ENCODE peak calls at places on chromosome 1, in six cellular contexts. J, U, D, Y, Z and F are unnamed samples.

GRCh38 chr1:244460195-244460594 is 878 bp upstream of the CATSPERE start:
- DNase-seq in Y (peak; percentile 17), U (no peak), Z (peak; percentile 54), J (no peak), D (no peak), F (no peak)

GRCh38 chr1:85048296-85049064 is at the start of gene MCOLN3:
- DNase-seq in D (peak; percentile 56), Y (peak; percentile 71), U (no peak), J (peak; percentile 77), Z (peak; percentile 70), F (no peak)

GRCh38 chr1:206004821-206005220 is 1.6 kb upstream of the RAB7B start:
- DNase-seq in J (no peak), U (no peak), Y (no peak), D (no peak), Z (no peak), F (no peak)

GRCh38 chr1:181936269-181936668 is 125.2 kb downstream of the ZNF648 start:
- DNase-seq in D (no peak), U (no peak), Z (no peak), Y (no peak), J (no peak), F (no peak)

GRCh38 chr1:5708266-5708978 is 283.8 kb downstream of the NPHP4 start:
- DNase-seq in J (no peak), U (peak; percentile 41), Z (peak; percentile 21), Y (no peak), D (no peak), F (no peak)

GRCh38 chr1:224170748-224171478 is 12.1 kb upstream of the DEGS1 start:
- DNase-seq in U (no peak), Z (peak; percentile 65), D (no peak), J (peak; percentile 19), Y (no peak), F (peak; percentile 22)

GRCh38 chr1:71881611-71882010 is 400.7 kb downstream of the NEGR1 start:
- DNase-seq in D (no peak), J (no peak), Z (no peak), U (no peak), Y (no peak), F (no peak)

GRCh38 chr1:212605441-212605976 is 3.1 kb upstream of the ATF3 start:
- DNase-seq in J (peak; percentile 70), Z (no peak), U (no peak), D (no peak), Y (no peak), F (no peak)

GRCh38 chr1:150548632-150549495 is at the start of gene ADAMTSL4:
- DNase-seq in J (peak; percentile 89), Y (peak; percentile 89), D (peak; percentile 65), U (peak; percentile 89), Z (peak; percentile 78), F (no peak)

GRCh38 chr1:116161390-116161789 is 50.2 kb downstream of the MAB21L3 start:
- DNase-seq in J (no peak), Z (no peak), D (no peak), Y (no peak), U (no peak), F (no peak)

GRCh38 chr1:30968220-30968971 is 59.8 kb upstream of the SDC3 start:
- DNase-seq in D (no peak), U (no peak), Y (no peak), J (no peak), Z (no peak), F (no peak)

GRCh38 chr1:117096871-117097842 is 24.4 kb downstream of the TRIM45 start:
- DNase-seq in U (no peak), J (no peak), D (no peak), Y (no peak), Z (no peak), F (no peak)

DNA sequence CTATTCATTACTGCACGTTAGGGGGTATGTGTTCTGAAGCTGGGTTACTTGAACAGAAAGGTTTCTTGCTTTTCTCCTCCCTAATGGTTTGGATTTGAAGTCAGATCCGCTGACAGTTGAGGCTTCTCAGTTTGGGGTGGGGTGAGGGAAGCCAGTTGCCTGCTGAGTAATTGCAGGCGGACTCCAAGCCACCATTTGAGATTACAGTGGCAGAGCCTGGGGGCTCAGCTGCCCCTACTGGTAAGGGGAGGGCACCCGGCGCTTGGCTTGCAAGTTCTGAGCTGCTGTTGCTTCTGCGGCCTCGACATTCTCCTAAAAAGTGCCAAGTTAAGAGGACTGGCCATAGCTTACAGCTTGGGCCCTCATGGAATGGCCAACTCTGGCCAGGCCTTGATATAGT is 2.0 kb downstream of the GRHL3 start:
- DNase-seq in Y (no peak), D (no peak), J (no peak), Z (no peak), U (no peak), F (no peak)
- H3K27me3 ChIP-seq in Y (no peaks in the 10 kb centered on the region), D (no peaks in the 10 kb centered on the region), J (peaks cover 82% of the 10 kb centered on the region), Z (no peaks in the 10 kb centered on the region), U (peaks cover 50% of the 10 kb centered on the region), F (no peaks in the 10 kb centered on the region)

DNA sequence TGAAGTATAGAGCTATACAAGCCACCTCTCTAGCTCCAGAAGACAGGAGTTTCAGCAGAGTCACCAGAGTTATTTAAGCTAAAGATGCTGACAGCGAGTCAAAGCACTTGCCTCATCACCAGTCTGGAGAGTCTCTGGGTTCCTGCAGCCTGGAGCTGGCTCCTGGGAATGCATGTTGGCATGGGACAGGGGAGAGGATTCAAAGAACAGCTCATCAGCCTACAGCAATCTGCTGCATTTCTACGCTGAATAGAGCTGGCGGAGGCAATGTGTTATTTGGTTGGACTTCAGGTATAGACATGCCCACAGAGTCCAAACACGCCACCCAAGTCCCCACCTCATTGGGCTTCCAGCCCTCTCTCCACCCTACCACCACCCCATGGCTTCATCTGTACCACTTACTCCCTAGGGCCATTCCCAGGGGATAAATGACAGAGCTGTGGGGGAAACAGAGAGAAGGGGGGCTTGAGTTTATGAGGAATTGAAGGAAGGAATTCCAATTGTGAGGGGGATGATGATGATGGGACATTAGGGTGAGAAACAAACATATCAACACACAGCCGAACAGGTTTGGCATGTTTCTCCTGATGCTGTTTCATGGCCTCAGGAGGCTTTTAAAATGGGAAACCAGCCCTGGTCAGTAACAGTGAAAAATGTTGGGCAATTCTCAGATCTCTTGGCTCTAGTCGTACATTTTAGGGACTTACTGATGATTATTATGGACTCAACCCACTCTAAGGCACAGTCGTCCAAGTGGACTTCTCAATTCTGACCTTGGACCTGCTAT is 58.4 kb downstream of the PLEKHA6 start:
- DNase-seq in D (no peak), J (no peak), Z (no peak), U (peak; percentile 83), Y (no peak), F (no peak)
- H3K9me3 ChIP-seq in D (no peaks in the 10 kb centered on the region), J (no peaks in the 10 kb centered on the region), Z (no peaks in the 10 kb centered on the region), U (no peaks in the 10 kb centered on the region), Y (no peaks in the 10 kb centered on the region), F (no peaks in the 10 kb centered on the region)

GRCh38 chr1:39637301-39637700 is 2.1 kb downstream of the HEYL start:
- DNase-seq in Z (no peak), Y (peak; percentile 41), D (no peak), J (no peak), U (no peak), F (no peak)
- H3K27me3 ChIP-seq in Z (no peaks in the 10 kb centered on the region), Y (no peaks in the 10 kb centered on the region), D (no peaks in the 10 kb centered on the region), J (peaks cover 93% of the 10 kb centered on the region), U (no peaks in the 10 kb centered on the region), F (no peaks in the 10 kb centered on the region)

GRCh38 chr1:220164116-220164515 is 70.2 kb downstream of the IARS2 start:
- DNase-seq in U (no peak), Y (no peak), J (no peak), Z (no peak), D (no peak), F (no peak)

GRCh38 chr1:220159026-220159425 is 65.1 kb downstream of the IARS2 start:
- DNase-seq in D (no peak), Z (no peak), J (no peak), U (no peak), Y (no peak), F (no peak)

GRCh38 chr1:220160027-220160426 is 66.1 kb downstream of the IARS2 start:
- DNase-seq in U (no peak), D (no peak), Y (no peak), J (no peak), Z (no peak), F (no peak)

GRCh38 chr1:220166853-220167252 is 72.9 kb downstream of the IARS2 start:
- DNase-seq in U (no peak), D (no peak), Z (no peak), J (no peak), Y (no peak), F (no peak)

GRCh38 chr1:220164517-220164916 is 70.6 kb downstream of the IARS2 start:
- DNase-seq in U (no peak), D (no peak), Z (no peak), Y (no peak), J (no peak), F (no peak)
- H3K9me3 ChIP-seq in U (no peaks in the 10 kb centered on the region), D (no peaks in the 10 kb centered on the region), Z (no peaks in the 10 kb centered on the region), Y (no peaks in the 10 kb centered on the region), J (no peaks in the 10 kb centered on the region), F (no peaks in the 10 kb centered on the region)

DNA sequence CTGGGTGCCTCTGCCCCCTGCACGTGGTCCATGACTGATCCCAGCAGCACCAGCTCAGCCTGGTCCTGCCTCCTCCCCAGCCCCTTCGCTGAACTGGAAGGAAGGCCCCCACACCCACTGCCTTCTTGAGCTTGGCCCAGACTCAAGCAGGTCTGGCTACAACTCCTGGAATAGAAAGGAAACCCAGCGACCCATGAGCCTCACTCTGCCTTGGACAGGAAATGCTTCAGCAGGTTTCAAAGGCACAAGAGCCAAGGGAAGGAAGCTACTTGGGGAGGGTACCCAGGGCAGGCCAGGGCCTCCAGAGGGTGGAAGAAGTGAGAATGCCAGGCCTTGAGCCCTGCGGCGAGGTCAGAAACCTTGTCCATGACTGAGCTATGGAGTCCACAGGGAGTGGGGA is 35.9 kb upstream of the RD3 start:
- DNase-seq in Y (no peak), Z (no peak), D (no peak), J (no peak), U (no peak), F (no peak)
- H3K27me3 ChIP-seq in Y (no peaks in the 10 kb centered on the region), Z (no peaks in the 10 kb centered on the region), D (no peaks in the 10 kb centered on the region), J (no peaks in the 10 kb centered on the region), U (no peaks in the 10 kb centered on the region), F (no peaks in the 10 kb centered on the region)

GRCh38 chr1:179478370-179478769 is 97.4 kb downstream of the NPHS2 start:
- DNase-seq in J (no peak), Z (no peak), Y (no peak), D (no peak), U (no peak), F (no peak)

GRCh38 chr1:179476484-179476883 is 99.3 kb downstream of the NPHS2 start:
- DNase-seq in D (no peak), Z (no peak), Y (no peak), J (no peak), U (no peak), F (no peak)

GRCh38 chr1:179474713-179475112 is 101.0 kb downstream of the NPHS2 start:
- DNase-seq in D (no peak), J (no peak), Z (no peak), Y (no peak), U (no peak), F (no peak)
- H3K9me3 ChIP-seq in D (no peaks in the 10 kb centered on the region), J (peaks cover 17% of the 10 kb centered on the region), Z (peaks cover 20% of the 10 kb centered on the region), Y (peaks cover 10% of the 10 kb centered on the region), U (peaks cover 29% of the 10 kb centered on the region), F (peaks cover 3% of the 10 kb centered on the region)

GRCh38 chr1:1986451-1987141 is 17.0 kb downstream of the CFAP74 start:
- DNase-seq in U (no peak), Y (no peak), J (no peak), Z (no peak), D (no peak), F (no peak)
- H3K27me3 ChIP-seq in U (peaks cover 65% of the 10 kb centered on the region), Y (no peaks in the 10 kb centered on the region), J (no peaks in the 10 kb centered on the region), Z (no peaks in the 10 kb centered on the region), D (peaks cover 3% of the 10 kb centered on the region), F (peaks cover 3% of the 10 kb centered on the region)